ENCODE peak calls at places on chromosomes 12 and 14, in ten cellular contexts. U is right lobe of liver, A is tibial artery, H is pancreas, W is foreskin fibroblast, C is GM23338, L is dorsolateral prefrontal cortex, Y is choroid plexus epithelial cell, P is ovary, K is lung. M is an unnamed sample.
A peak's percentile ranks its signal among the peaks of the same experiment; 100 is the strongest.

GRCh38 chr14:99206053-99206452 is 65.9 kb downstream of the BCL11B start:
- DNase-seq in L (no peak), K (no peak), H (no peak), W (no peak), A (no peak), P (no peak), U (no peak), Y (no peak), C (no peak), M (no peak)

GRCh38 chr12:54560374-54560858 is 11.0 kb downstream of the PDE1B start:
- DNase-seq in C (peak; percentile 97), A (peak; percentile 97), K (peak; percentile 93), W (peak; percentile 68), P (peak; percentile 95), U (peak; percentile 78), L (peak; percentile 75), H (peak; percentile 82), Y (peak; percentile 79), M (no peak)

GRCh38 chr12:124993568-124994434 is at the start of gene BRI3BP:
- DNase-seq in C (peak; percentile 69), W (peak; percentile 77), K (peak; percentile 52), Y (peak; percentile 44), P (no peak), L (peak; percentile 65), U (peak; percentile 80), H (peak; percentile 87), A (no peak), M (no peak)

GRCh38 chr12:29970501-29970900 is 186.8 kb upstream of the TMTC1 start:
- DNase-seq in Y (no peak), C (no peak), K (no peak), U (no peak), P (no peak), W (no peak), H (no peak), L (no peak), A (no peak), M (no peak)

GRCh38 chr12:100447405-100447804 is 26.3 kb upstream of the NR1H4 start:
- DNase-seq in A (no peak), H (no peak), W (no peak), P (no peak), K (no peak), U (no peak), L (no peak), Y (no peak), C (peak; percentile 34), M (no peak)

GRCh38 chr14:85479771-85480170 is 50.2 kb upstream of the FLRT2 start:
- DNase-seq in K (no peak), W (no peak), U (no peak), L (no peak), H (no peak), P (no peak), A (no peak), Y (no peak), C (no peak), M (no peak)

GRCh38 chr14:40058916-40059897 is 627.0 kb upstream of the FBXO33 start:
- DNase-seq in W (no peak), C (no peak), P (no peak), L (no peak), H (no peak), U (no peak), Y (no peak), K (no peak), A (no peak), M (no peak)

GRCh38 chr12:99600388-99600787 is 47.2 kb upstream of the GARIN6 start:
- DNase-seq in K (no peak), C (no peak), L (no peak), U (no peak), A (no peak), W (no peak), P (no peak), Y (no peak), H (no peak), M (no peak)

GRCh38 chr12:132053338-132054330 is 90.5 kb downstream of the DDX51 start:
- DNase-seq in W (no peak), K (no peak), U (no peak), L (no peak), H (no peak), A (no peak), C (no peak), Y (no peak), P (no peak), M (no peak)

GRCh38 chr14:95758331-95758730 is 44.4 kb upstream of the TCL1A start:
- DNase-seq in C (no peak), Y (no peak), U (no peak), K (no peak), L (no peak), A (no peak), P (no peak), W (no peak), H (no peak), M (no peak)

GRCh38 chr14:30872602-30873001 is 1.8 kb upstream of the COCH start:
- DNase-seq in H (no peak), U (no peak), L (no peak), P (no peak), A (no peak), W (no peak), Y (no peak), K (no peak), C (peak; percentile 35), M (no peak)

GRCh38 chr12:120766569-120766965 is 40.9 kb downstream of the ACADS start:
- DNase-seq in L (no peak), H (no peak), U (no peak), K (no peak), W (no peak), A (no peak), C (no peak), Y (no peak), P (no peak), M (no peak)

GRCh38 chr12:127570793-127571360 is 696.1 kb upstream of the TMEM132C start:
- DNase-seq in H (no peak), A (no peak), P (no peak), K (no peak), U (no peak), L (no peak), W (peak; percentile 35), Y (peak; percentile 17), C (no peak), M (no peak)

GRCh38 chr12:20624718-20625117 is 70.4 kb upstream of the SLCO1C1 start:
- DNase-seq in U (no peak), K (no peak), P (peak; percentile 23), H (no peak), C (peak; percentile 82), L (no peak), Y (peak; percentile 41), A (no peak), W (peak; percentile 44), M (no peak)

GRCh38 chr14:31045501-31046080 is 19.4 kb upstream of the STRN3 start:
- DNase-seq in L (no peak), P (no peak), Y (no peak), H (no peak), C (no peak), W (no peak), A (no peak), U (no peak), K (no peak), M (no peak)

GRCh38 chr12:131004166-131004565 is 50.5 kb downstream of the ADGRD1 start:
- DNase-seq in L (no peak), Y (no peak), W (no peak), P (no peak), U (no peak), A (no peak), K (no peak), C (no peak), H (no peak), M (no peak)
- H3K4me3 ChIP-seq in L (no peak overlapping the region), Y (no peak overlapping the region), W (no peak overlapping the region), P (no peak overlapping the region), U (no peak overlapping the region), A (no peak overlapping the region), K (no peak overlapping the region), C (no peak overlapping the region), H (no peak overlapping the region), M (no peak overlapping the region)

DNA sequence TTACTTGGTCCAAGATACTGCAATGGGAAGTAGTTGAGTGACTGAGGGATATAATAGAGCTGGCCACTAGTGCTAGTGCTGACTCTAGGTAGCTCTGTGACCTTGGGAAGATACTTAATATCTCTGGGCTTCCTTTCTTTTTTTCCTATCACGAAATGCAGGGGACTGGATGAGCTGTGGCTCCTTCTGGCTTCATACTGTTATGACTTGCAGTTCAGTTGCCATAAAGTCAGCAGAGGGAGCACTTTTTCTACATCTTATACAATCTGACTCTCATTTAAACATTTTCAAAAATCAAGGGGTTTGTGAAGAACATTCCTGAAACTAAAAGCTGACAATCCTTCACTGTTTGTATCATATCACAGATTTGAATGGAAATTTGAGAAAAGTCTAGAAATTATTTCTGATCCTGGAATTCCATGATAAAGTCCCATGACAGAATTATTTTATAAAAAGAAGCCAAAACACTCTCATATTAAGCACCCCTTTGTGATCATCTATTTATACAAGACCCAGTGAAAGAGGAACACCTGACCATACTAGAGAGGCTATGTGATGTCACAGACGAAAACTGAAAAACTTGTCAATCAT is 5.4 kb downstream of the BHLHE41 start:
- DNase-seq in U (no peak), K (no peak), A (no peak), P (no peak), W (peak; percentile 79), L (peak; percentile 22), Y (peak; percentile 89), H (no peak), C (peak; percentile 62), M (no peak)
- TF ChIP-seq CTCF in U (peak; percentile 50), K (peak; percentile 8), A (peak; percentile 59), P (peak; percentile 51), W (peak; percentile 57), L (peak; percentile 81), Y (peak; percentile 72), H (no peak), C (peak; percentile 58), M (peak; percentile 69)

DNA sequence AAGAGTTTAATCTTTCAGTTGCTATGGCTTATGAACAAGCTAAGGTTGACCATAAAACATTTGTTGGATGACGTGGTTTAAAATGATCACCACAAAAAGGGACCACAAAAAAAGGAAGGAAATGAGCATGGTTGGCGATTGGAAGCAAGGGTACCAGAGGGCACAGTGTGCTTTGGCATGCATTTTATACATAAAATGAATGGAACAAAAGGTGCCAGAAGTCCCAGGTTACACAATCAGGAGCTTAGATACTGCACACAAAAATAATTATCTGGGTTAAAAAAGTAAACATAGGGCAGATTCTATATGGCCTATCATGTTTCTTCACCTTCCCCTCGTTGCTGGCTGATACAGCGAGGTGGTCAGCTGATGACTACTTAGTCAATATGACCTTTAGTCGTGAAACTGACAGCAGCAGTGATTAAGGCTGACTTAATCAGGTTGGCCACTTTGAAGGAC is 50.7 kb downstream of the ZC3H14 start:
- DNase-seq in L (no peak), U (peak; percentile 53), W (peak; percentile 22), K (no peak), C (no peak), A (no peak), Y (peak; percentile 50), H (no peak), P (no peak), M (peak; percentile 42)
- H3K4me3 ChIP-seq in L (no peak overlapping the region), U (no peak overlapping the region), W (no peak overlapping the region), K (no peak overlapping the region), C (no peak overlapping the region), A (no peak overlapping the region), Y (no peak overlapping the region), H (no peak overlapping the region), P (no peak overlapping the region), M (no peak overlapping the region)

DNA sequence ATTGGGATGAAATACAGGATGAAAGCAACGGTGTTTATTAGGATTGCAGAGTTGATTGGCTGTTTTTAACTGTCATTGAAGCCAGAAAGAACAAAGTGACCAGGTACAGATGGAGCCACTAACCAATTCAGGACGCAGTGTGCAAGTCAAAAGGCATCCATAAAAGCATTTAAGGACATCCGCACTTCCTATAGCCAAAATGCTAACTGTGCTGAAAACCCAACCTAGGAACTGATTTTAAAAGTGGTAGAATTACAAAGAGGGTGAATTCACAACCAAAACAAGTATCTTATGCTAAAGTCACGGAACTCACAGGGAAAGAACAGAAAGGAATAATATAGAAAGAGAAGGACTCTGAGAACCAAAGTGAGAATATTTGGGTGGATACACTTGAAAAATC is 63.1 kb upstream of the FOXG1 start:
- DNase-seq in P (no peak), L (no peak), W (no peak), A (no peak), U (no peak), K (no peak), Y (no peak), H (no peak), C (no peak), M (no peak)
- TF ChIP-seq CTCF in P (no peak), L (no peak), W (no peak), A (no peak), U (no peak), K (no peak), Y (no peak), H (no peak), C (no peak), M (no peak)